ENCODE peak calls at places on chromosome 1, in ten cellular contexts. One of them, this sample, is unnamed.

GRCh38 chr1:68808351-68808750 is 311.5 kb upstream of the DEPDC1 start:
- DNase-seq in body of pancreas: no peak
- DNase-seq in ovary: no peak
- DNase-seq in suprapubic skin: no peak
- DNase-seq in GM12891: no peak
- DNase-seq in A549: no peak
- DNase-seq in Peyer's patch: no peak
- DNase-seq in uterus: no peak
- DNase-seq in HepG2: no peak
- DNase-seq in stomach: no peak
- DNase-seq in this sample: no peak

GRCh38 chr1:14939527-14940284 is 213.8 kb upstream of the TMEM51 start:
- DNase-seq in stomach: no peak
- DNase-seq in suprapubic skin: no peak
- DNase-seq in body of pancreas: no peak
- DNase-seq in HepG2: peak; percentile 82
- DNase-seq in ovary: no peak
- DNase-seq in Peyer's patch: peak; percentile 29
- DNase-seq in A549: peak; percentile 17
- DNase-seq in uterus: no peak
- DNase-seq in GM12891: no peak
- DNase-seq in this sample: no peak

GRCh38 chr1:222785553-222785952 is 29.3 kb upstream of the DISP1 start:
- DNase-seq in suprapubic skin: no peak
- DNase-seq in uterus: no peak
- DNase-seq in ovary: no peak
- DNase-seq in GM12891: no peak
- DNase-seq in HepG2: no peak
- DNase-seq in A549: no peak
- DNase-seq in body of pancreas: no peak
- DNase-seq in stomach: no peak
- DNase-seq in Peyer's patch: no peak
- DNase-seq in this sample: no peak

GRCh38 chr1:24409535-24409934 is 4.0 kb downstream of the STPG1 start:
- DNase-seq in ovary: no peak
- DNase-seq in A549: peak; percentile 60
- DNase-seq in HepG2: no peak
- DNase-seq in uterus: no peak
- DNase-seq in body of pancreas: no peak
- DNase-seq in Peyer's patch: no peak
- DNase-seq in GM12891: no peak
- DNase-seq in stomach: no peak
- DNase-seq in suprapubic skin: no peak
- DNase-seq in this sample: no peak

GRCh38 chr1:42646056-42646455 is 12.2 kb upstream of the PPIH start:
- DNase-seq in HepG2: no peak
- DNase-seq in uterus: no peak
- DNase-seq in GM12891: no peak
- DNase-seq in suprapubic skin: no peak
- DNase-seq in stomach: no peak
- DNase-seq in Peyer's patch: no peak
- DNase-seq in body of pancreas: no peak
- DNase-seq in A549: no peak
- DNase-seq in ovary: no peak
- DNase-seq in this sample: no peak

GRCh38 chr1:247212012-247212411 is 40.2 kb upstream of the ZNF124 start:
- DNase-seq in A549: no peak
- DNase-seq in HepG2: no peak
- DNase-seq in uterus: no peak
- DNase-seq in suprapubic skin: no peak
- DNase-seq in Peyer's patch: no peak
- DNase-seq in stomach: no peak
- DNase-seq in body of pancreas: no peak
- DNase-seq in GM12891: peak; percentile 13
- DNase-seq in ovary: no peak
- DNase-seq in this sample: peak; percentile 87

GRCh38 chr1:45864124-45864721 is 60.8 kb downstream of the MAST2 start:
- DNase-seq in GM12891: no peak
- DNase-seq in Peyer's patch: no peak
- DNase-seq in stomach: no peak
- DNase-seq in A549: no peak
- DNase-seq in ovary: no peak
- DNase-seq in HepG2: no peak
- DNase-seq in suprapubic skin: no peak
- DNase-seq in body of pancreas: no peak
- DNase-seq in uterus: no peak
- DNase-seq in this sample: no peak

GRCh38 chr1:226548281-226549093 is at the start of gene STUM:
- DNase-seq in A549: no peak
- DNase-seq in suprapubic skin: no peak
- DNase-seq in HepG2: no peak
- DNase-seq in uterus: peak; percentile 38
- DNase-seq in GM12891: peak; percentile 58
- DNase-seq in body of pancreas: peak; percentile 62
- DNase-seq in ovary: peak; percentile 54
- DNase-seq in stomach: peak; percentile 42
- DNase-seq in Peyer's patch: peak; percentile 56
- DNase-seq in this sample: no peak

GRCh38 chr1:48471103-48471502 is 901 bp downstream of the SPATA6 start:
- DNase-seq in uterus: peak; percentile 29
- DNase-seq in suprapubic skin: peak; percentile 75
- DNase-seq in body of pancreas: no peak
- DNase-seq in Peyer's patch: no peak
- DNase-seq in HepG2: no peak
- DNase-seq in ovary: peak; percentile 25
- DNase-seq in A549: no peak
- DNase-seq in GM12891: no peak
- DNase-seq in stomach: no peak
- DNase-seq in this sample: no peak

GRCh38 chr1:48472747-48473146 is 743 bp upstream of the SPATA6 start:
- DNase-seq in stomach: no peak
- DNase-seq in uterus: no peak
- DNase-seq in suprapubic skin: no peak
- DNase-seq in A549: no peak
- DNase-seq in HepG2: no peak
- DNase-seq in ovary: no peak
- DNase-seq in GM12891: no peak
- DNase-seq in Peyer's patch: no peak
- DNase-seq in body of pancreas: no peak
- DNase-seq in this sample: no peak

GRCh38 chr1:48470506-48470905 is 1.5 kb downstream of the SPATA6 start:
- DNase-seq in HepG2: no peak
- DNase-seq in Peyer's patch: no peak
- DNase-seq in uterus: peak; percentile 38
- DNase-seq in body of pancreas: peak; percentile 55
- DNase-seq in suprapubic skin: peak; percentile 65
- DNase-seq in ovary: peak; percentile 34
- DNase-seq in A549: no peak
- DNase-seq in GM12891: no peak
- DNase-seq in stomach: peak; percentile 57
- DNase-seq in this sample: no peak

GRCh38 chr1:48469616-48470500 is 2.1 kb downstream of the SPATA6 start:
- DNase-seq in suprapubic skin: peak; percentile 67
- DNase-seq in A549: no peak
- DNase-seq in Peyer's patch: no peak
- DNase-seq in body of pancreas: peak; percentile 75
- DNase-seq in stomach: peak; percentile 71
- DNase-seq in HepG2: no peak
- DNase-seq in uterus: peak; percentile 49
- DNase-seq in ovary: peak; percentile 41
- DNase-seq in GM12891: no peak
- DNase-seq in this sample: no peak

DNA sequence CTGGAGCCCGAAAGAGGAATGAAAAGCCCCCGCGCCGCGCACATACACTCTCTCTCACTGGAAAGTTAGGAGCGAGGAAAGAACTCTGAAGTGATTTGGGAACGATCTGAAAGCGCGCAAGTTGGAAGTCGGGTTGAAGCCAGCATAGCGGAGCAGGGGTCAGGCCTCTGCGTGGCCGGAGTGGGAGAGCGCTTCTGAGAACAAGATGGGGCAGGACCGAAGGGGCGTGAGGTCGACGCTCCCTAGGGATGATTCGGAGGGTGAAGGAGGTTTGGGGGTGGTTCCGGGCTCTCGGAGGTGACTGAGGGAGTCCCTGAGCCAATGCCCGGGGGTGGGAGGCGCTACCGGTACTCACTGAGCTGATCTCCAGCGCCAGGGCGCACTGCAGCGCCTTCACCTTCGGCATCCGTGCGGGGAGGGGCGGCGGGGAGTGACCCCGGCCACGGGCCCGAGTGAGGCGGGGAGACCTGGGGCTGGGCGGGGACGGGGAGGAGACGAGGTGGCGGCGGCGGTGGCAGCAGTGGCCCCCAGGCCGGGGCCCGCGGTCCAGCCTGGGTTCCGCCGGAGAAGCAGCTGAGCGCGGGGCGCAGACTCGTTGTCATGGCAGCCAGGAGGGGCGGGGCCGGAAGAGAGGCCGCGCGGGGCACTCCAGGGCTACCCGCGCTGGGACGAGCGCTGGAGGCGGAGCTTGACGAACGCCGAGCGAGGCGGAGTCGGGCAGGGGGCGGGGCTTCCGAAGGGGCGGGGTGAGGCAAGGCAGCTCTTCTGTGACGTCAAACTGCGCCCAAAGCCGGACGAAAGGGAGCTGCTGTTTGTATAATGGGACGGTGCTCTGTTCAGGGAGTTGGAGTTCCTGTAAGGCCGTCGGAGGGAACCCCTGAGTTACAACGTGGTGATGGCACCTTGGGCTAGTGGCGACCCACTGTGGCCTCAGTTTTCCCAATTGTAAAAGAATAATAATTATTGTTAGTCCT is at the start of gene SPATA6:
- DNase-seq in HepG2: peak; percentile 83
- DNase-seq in ovary: peak; percentile 99
- DNase-seq in uterus: peak; percentile 98
- DNase-seq in Peyer's patch: peak; percentile 99
- DNase-seq in A549: peak; percentile 93
- DNase-seq in GM12891: peak; percentile 88
- DNase-seq in suprapubic skin: peak; percentile 98
- DNase-seq in stomach: peak; percentile 98
- DNase-seq in body of pancreas: peak; percentile 98
- DNase-seq in this sample: peak; percentile 24
- TF ChIP-seq POLR2A in HepG2: peak; percentile 60
- TF ChIP-seq POLR2A in ovary: peak; percentile 67
- TF ChIP-seq POLR2A in uterus: peak; percentile 95
- TF ChIP-seq POLR2A in Peyer's patch: peak; percentile 17
- TF ChIP-seq POLR2A in A549: peak; percentile 65
- TF ChIP-seq POLR2A in GM12891: no peak
- TF ChIP-seq POLR2A in suprapubic skin: peak; percentile 29
- TF ChIP-seq POLR2A in stomach: peak; percentile 45
- TF ChIP-seq POLR2A in body of pancreas: peak; percentile 84
- TF ChIP-seq POLR2A in this sample: peak; percentile 54

GRCh38 chr1:159854693-159855192 is 7.7 kb downstream of the VSIG8 start:
- DNase-seq in body of pancreas: peak; percentile 90
- DNase-seq in uterus: peak; percentile 84
- DNase-seq in GM12891: peak; percentile 69
- DNase-seq in suprapubic skin: peak; percentile 87
- DNase-seq in Peyer's patch: peak; percentile 92
- DNase-seq in A549: peak; percentile 81
- DNase-seq in ovary: peak; percentile 91
- DNase-seq in stomach: peak; percentile 86
- DNase-seq in HepG2: peak; percentile 7
- DNase-seq in this sample: no peak
- TF ChIP-seq POLR2A in body of pancreas: peak; percentile 86
- TF ChIP-seq POLR2A in uterus: peak; percentile 71
- TF ChIP-seq POLR2A in GM12891: no peak
- TF ChIP-seq POLR2A in suprapubic skin: peak; percentile 77
- TF ChIP-seq POLR2A in Peyer's patch: peak; percentile 86
- TF ChIP-seq POLR2A in A549: peak; percentile 47
- TF ChIP-seq POLR2A in ovary: peak; percentile 82
- TF ChIP-seq POLR2A in stomach: peak; percentile 22
- TF ChIP-seq POLR2A in HepG2: no peak
- TF ChIP-seq POLR2A in this sample: peak; percentile 23

GRCh38 chr1:201903135-201903534 is 14.4 kb downstream of the SHISA4 start:
- DNase-seq in GM12891: no peak
- DNase-seq in HepG2: no peak
- DNase-seq in A549: no peak
- DNase-seq in body of pancreas: no peak
- DNase-seq in suprapubic skin: no peak
- DNase-seq in Peyer's patch: no peak
- DNase-seq in uterus: peak; percentile 71
- DNase-seq in ovary: peak; percentile 60
- DNase-seq in stomach: no peak
- DNase-seq in this sample: no peak

GRCh38 chr1:201907621-201908020 is 18.9 kb downstream of the SHISA4 start:
- DNase-seq in ovary: no peak
- DNase-seq in body of pancreas: no peak
- DNase-seq in stomach: no peak
- DNase-seq in A549: no peak
- DNase-seq in Peyer's patch: no peak
- DNase-seq in GM12891: no peak
- DNase-seq in HepG2: no peak
- DNase-seq in suprapubic skin: no peak
- DNase-seq in uterus: no peak
- DNase-seq in this sample: no peak

GRCh38 chr1:201905234-201905890 is 16.7 kb downstream of the SHISA4 start:
- DNase-seq in suprapubic skin: no peak
- DNase-seq in stomach: no peak
- DNase-seq in HepG2: no peak
- DNase-seq in A549: no peak
- DNase-seq in Peyer's patch: no peak
- DNase-seq in uterus: no peak
- DNase-seq in ovary: no peak
- DNase-seq in GM12891: no peak
- DNase-seq in body of pancreas: no peak
- DNase-seq in this sample: no peak

GRCh38 chr1:201904579-201904978 is 15.9 kb downstream of the SHISA4 start:
- DNase-seq in suprapubic skin: no peak
- DNase-seq in body of pancreas: no peak
- DNase-seq in uterus: peak; percentile 80
- DNase-seq in stomach: no peak
- DNase-seq in Peyer's patch: no peak
- DNase-seq in HepG2: no peak
- DNase-seq in A549: no peak
- DNase-seq in ovary: peak; percentile 70
- DNase-seq in GM12891: no peak
- DNase-seq in this sample: no peak

DNA sequence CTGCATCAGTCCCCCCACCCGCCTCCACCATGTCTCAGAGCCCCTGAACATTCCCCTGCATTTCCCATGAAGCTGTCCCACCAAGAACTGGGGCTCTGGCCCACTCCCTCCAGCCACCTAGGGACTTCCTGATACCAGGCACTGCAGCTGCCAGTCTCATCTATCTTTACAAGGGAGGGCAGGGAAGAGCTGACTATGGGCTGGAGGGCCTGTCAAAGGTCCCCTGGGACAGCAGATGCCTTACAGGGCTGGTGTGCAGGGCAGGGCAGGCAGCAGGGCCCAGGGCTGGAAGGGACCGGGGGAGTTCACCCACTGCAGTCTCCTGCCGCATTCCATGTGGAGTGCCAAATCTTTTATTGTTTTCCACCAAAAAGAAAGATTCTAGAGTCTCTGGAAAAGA is 17.6 kb downstream of the SHISA4 start:
- DNase-seq in stomach: no peak
- DNase-seq in Peyer's patch: no peak
- DNase-seq in ovary: no peak
- DNase-seq in body of pancreas: no peak
- DNase-seq in GM12891: no peak
- DNase-seq in uterus: no peak
- DNase-seq in suprapubic skin: no peak
- DNase-seq in HepG2: no peak
- DNase-seq in A549: no peak
- DNase-seq in this sample: no peak
- TF ChIP-seq POLR2A in stomach: no peak
- TF ChIP-seq POLR2A in Peyer's patch: no peak
- TF ChIP-seq POLR2A in ovary: no peak
- TF ChIP-seq POLR2A in body of pancreas: no peak
- TF ChIP-seq POLR2A in GM12891: no peak
- TF ChIP-seq POLR2A in uterus: no peak
- TF ChIP-seq POLR2A in suprapubic skin: no peak
- TF ChIP-seq POLR2A in HepG2: no peak
- TF ChIP-seq POLR2A in A549: no peak
- TF ChIP-seq POLR2A in this sample: no peak

GRCh38 chr1:186978596-186979556 is 150.1 kb downstream of the PLA2G4A start:
- DNase-seq in uterus: no peak
- DNase-seq in GM12891: no peak
- DNase-seq in stomach: no peak
- DNase-seq in A549: no peak
- DNase-seq in HepG2: no peak
- DNase-seq in Peyer's patch: no peak
- DNase-seq in suprapubic skin: no peak
- DNase-seq in body of pancreas: no peak
- DNase-seq in ovary: no peak
- DNase-seq in this sample: peak; percentile 28

GRCh38 chr1:186976700-186977099 is 148.0 kb downstream of the PLA2G4A start:
- DNase-seq in body of pancreas: no peak
- DNase-seq in uterus: no peak
- DNase-seq in ovary: no peak
- DNase-seq in Peyer's patch: no peak
- DNase-seq in A549: no peak
- DNase-seq in HepG2: no peak
- DNase-seq in GM12891: no peak
- DNase-seq in stomach: no peak
- DNase-seq in suprapubic skin: no peak
- DNase-seq in this sample: no peak

GRCh38 chr1:186977266-186977957 is 148.7 kb downstream of the PLA2G4A start:
- DNase-seq in stomach: no peak
- DNase-seq in GM12891: no peak
- DNase-seq in uterus: no peak
- DNase-seq in Peyer's patch: no peak
- DNase-seq in ovary: no peak
- DNase-seq in A549: no peak
- DNase-seq in suprapubic skin: no peak
- DNase-seq in HepG2: no peak
- DNase-seq in body of pancreas: no peak
- DNase-seq in this sample: no peak

GRCh38 chr1:186980400-186980799 is 151.7 kb downstream of the PLA2G4A start:
- DNase-seq in HepG2: no peak
- DNase-seq in GM12891: no peak
- DNase-seq in A549: no peak
- DNase-seq in suprapubic skin: no peak
- DNase-seq in ovary: no peak
- DNase-seq in stomach: no peak
- DNase-seq in body of pancreas: no peak
- DNase-seq in uterus: no peak
- DNase-seq in Peyer's patch: no peak
- DNase-seq in this sample: no peak

DNA sequence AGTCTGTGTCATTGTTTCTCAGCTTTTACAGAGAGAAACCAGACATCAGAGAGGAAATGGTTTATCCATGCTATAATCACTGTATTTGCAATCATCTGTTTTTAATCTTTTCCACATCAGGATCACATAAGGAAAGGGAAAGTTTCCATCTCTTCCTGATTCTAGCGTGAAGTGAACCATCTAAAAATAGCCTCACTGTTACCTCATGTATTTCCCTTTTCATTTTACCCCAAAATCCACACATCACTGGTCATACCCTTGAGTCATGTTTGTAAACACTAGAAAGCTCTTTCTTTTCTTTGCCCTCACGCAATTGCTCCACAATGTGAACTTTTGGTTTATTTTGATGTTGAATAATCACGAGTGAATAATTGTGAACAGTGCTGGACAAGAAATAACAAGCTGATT is 146.0 kb downstream of the PLA2G4A start:
- DNase-seq in A549: peak; percentile 42
- DNase-seq in ovary: no peak
- DNase-seq in uterus: no peak
- DNase-seq in HepG2: no peak
- DNase-seq in GM12891: no peak
- DNase-seq in stomach: no peak
- DNase-seq in suprapubic skin: no peak
- DNase-seq in body of pancreas: no peak
- DNase-seq in Peyer's patch: no peak
- DNase-seq in this sample: no peak
- TF ChIP-seq POLR2A in A549: no peak
- TF ChIP-seq POLR2A in ovary: no peak
- TF ChIP-seq POLR2A in uterus: no peak
- TF ChIP-seq POLR2A in HepG2: no peak
- TF ChIP-seq POLR2A in GM12891: no peak
- TF ChIP-seq POLR2A in stomach: no peak
- TF ChIP-seq POLR2A in suprapubic skin: no peak
- TF ChIP-seq POLR2A in body of pancreas: no peak
- TF ChIP-seq POLR2A in Peyer's patch: no peak
- TF ChIP-seq POLR2A in this sample: no peak